ENCODE peak calls at places on chromosome 3, in six cellular contexts. O is ovary, A is colonic mucosa, X is left lung, Z is MM.1S, I is HFF-Myc. P is an unnamed sample.

GRCh38 chr3:116034797-116035196 is 410.5 kb downstream of the LSAMP start:
- DNase-seq in O (no peak), A (no peak), X (no peak), Z (no peak), I (no peak), P (no peak)

GRCh38 chr3:54790046-54790445 is 137.8 kb downstream of the LRTM1 start:
- DNase-seq in O (no peak), A (no peak), X (no peak), Z (no peak), I (no peak), P (no peak)

GRCh38 chr3:183455064-183455463 is 26.6 kb upstream of the MCF2L2 start:
- DNase-seq in O (no peak), A (no peak), X (no peak), Z (no peak), I (no peak), P (no peak)

GRCh38 chr3:132380979-132381944 is 36.0 kb upstream of the DNAJC13 start:
- DNase-seq in O (no peak), A (no peak), X (no peak), Z (peak), I (no peak), P (peak)

GRCh38 chr3:175941352-175941751 is 1082.2 kb downstream of the NAALADL2 start:
- DNase-seq in O (no peak), A (peak), X (no peak), Z (peak), I (no peak), P (peak)

GRCh38 chr3:108835101-108835500 is 12.5 kb downstream of the TRAT1 start:
- DNase-seq in O (no peak), A (no peak), X (no peak), Z (no peak), I (no peak), P (no peak)

GRCh38 chr3:111776844-111777483 is 82.1 kb upstream of the PHLDB2 start:
- DNase-seq in O (no peak), A (no peak), X (no peak), Z (no peak), I (no peak), P (no peak)

GRCh38 chr3:105842449-105842848 is 26.4 kb downstream of the CBLB start:
- DNase-seq in O (no peak), A (no peak), X (no peak), Z (no peak), I (no peak), P (no peak)

GRCh38 chr3:98730338-98730737 is 32.8 kb upstream of the ST3GAL6 start:
- DNase-seq in O (no peak), A (no peak), X (peak), Z (peak), I (no peak), P (peak)

GRCh38 chr3:64852738-64853137 is 164.9 kb upstream of the ADAMTS9 start:
- DNase-seq in O (no peak), A (no peak), X (no peak), Z (no peak), I (no peak), P (no peak)

GRCh38 chr3:67947808-67948508 is 293.5 kb upstream of the SUCLG2 start:
- DNase-seq in O (no peak), A (no peak), X (no peak), Z (peak), I (no peak), P (peak)

GRCh38 chr3:9468460-9468859 is 71.0 kb downstream of the SETD5 start:
- DNase-seq in O (no peak), A (no peak), X (no peak), Z (no peak), I (no peak), P (no peak)

GRCh38 chr3:55698826-55699225 is 211.7 kb upstream of the WNT5A start:
- DNase-seq in O (no peak), A (no peak), X (no peak), Z (no peak), I (no peak), P (no peak)

GRCh38 chr3:137360531-137361201 is 402.9 kb downstream of the IL20RB start:
- DNase-seq in O (no peak), A (no peak), X (no peak), Z (no peak), I (no peak), P (no peak)

GRCh38 chr3:87358066-87358465 is 81.7 kb upstream of the POU1F1 start:
- DNase-seq in O (no peak), A (no peak), X (no peak), Z (no peak), I (no peak), P (no peak)

GRCh38 chr3:58629629-58630028 is 36.9 kb downstream of the FAM3D start:
- DNase-seq in O (no peak), A (no peak), X (no peak), Z (no peak), I (no peak), P (no peak)

GRCh38 chr3:52044869-52045616 is 11.3 kb downstream of the DUSP7 start:
- DNase-seq in O (no peak), A (no peak), X (no peak), Z (no peak), I (no peak), P (no peak)

GRCh38 chr3:118850687-118851086 is 184.0 kb downstream of the IGSF11 start:
- DNase-seq in O (no peak), A (no peak), X (no peak), Z (no peak), I (no peak), P (no peak)

GRCh38 chr3:17805461-17805940 is 63.1 kb upstream of the TBC1D5 start:
- DNase-seq in O (no peak), A (no peak), X (no peak), Z (no peak), I (no peak), P (no peak)

GRCh38 chr3:184134746-184135148 is 411 bp upstream of the EIF2B5 start:
- DNase-seq in O (no peak), A (no peak), X (no peak), Z (no peak), I (no peak), P (peak)

GRCh38 chr3:30694148-30694547 is 87.7 kb downstream of the TGFBR2 start:
- DNase-seq in O (no peak), A (no peak), X (no peak), Z (no peak), I (no peak), P (no peak)

GRCh38 chr3:181920409-181920808 is 208.7 kb downstream of the SOX2 start:
- DNase-seq in O (no peak), A (no peak), X (no peak), Z (no peak), I (no peak), P (no peak)

GRCh38 chr3:178562869-178563232 is 26.6 kb downstream of the KCNMB2 start:
- DNase-seq in O (no peak), A (no peak), X (no peak), Z (no peak), I (peak), P (peak)

GRCh38 chr3:156923349-156923748 is 97.2 kb downstream of the LEKR1 start:
- DNase-seq in O (no peak), A (no peak), X (no peak), Z (no peak), I (no peak), P (no peak)

GRCh38 chr3:123616593-123616992 is 31.7 kb upstream of the HACD2 start:
- DNase-seq in O (no peak), A (no peak), X (no peak), Z (no peak), I (no peak), P (no peak)

GRCh38 chr3:127438951-127439350 is 151.1 kb upstream of the PRR20G start:
- DNase-seq in O (no peak), A (no peak), X (peak), Z (no peak), I (no peak), P (no peak)

GRCh38 chr3:185402561-185402960 is 39.6 kb downstream of the MAP3K13 start:
- DNase-seq in O (peak), A (no peak), X (no peak), Z (no peak), I (no peak), P (no peak)

GRCh38 chr3:13192471-13193213 is 119.4 kb upstream of the IQSEC1 start:
- DNase-seq in O (no peak), A (no peak), X (no peak), Z (no peak), I (no peak), P (no peak)

GRCh38 chr3:76554717-76555116 is 485.2 kb upstream of the ROBO2 start:
- DNase-seq in O (no peak), A (no peak), X (no peak), Z (no peak), I (no peak), P (no peak)

GRCh38 chr3:50532062-50532705 is 28.8 kb upstream of the CACNA2D2 start:
- DNase-seq in O (no peak), A (no peak), X (no peak), Z (no peak), I (no peak), P (no peak)

GRCh38 chr3:354433-354832 is 157.9 kb downstream of the CHL1 start:
- DNase-seq in O (peak), A (peak), X (no peak), Z (peak), I (peak), P (peak)

GRCh38 chr3:65627102-65627501 is 411.6 kb downstream of the MAGI1 start:
- DNase-seq in O (no peak), A (no peak), X (no peak), Z (no peak), I (no peak), P (no peak)

GRCh38 chr3:33062814-33063346 is 34.1 kb downstream of the GLB1 start:
- DNase-seq in O (no peak), A (no peak), X (no peak), Z (no peak), I (no peak), P (no peak)

GRCh38 chr3:33061782-33062181 is 35.2 kb downstream of the GLB1 start:
- DNase-seq in O (no peak), A (no peak), X (no peak), Z (no peak), I (peak), P (peak)

GRCh38 chr3:33067484-33067883 is 29.5 kb downstream of the GLB1 start:
- DNase-seq in O (no peak), A (no peak), X (no peak), Z (no peak), I (peak), P (no peak)

GRCh38 chr3:33063651-33064051 is 33.3 kb downstream of the GLB1 start:
- DNase-seq in O (no peak), A (no peak), X (no peak), Z (peak), I (peak), P (peak)

GRCh38 chr3:33064929-33065328 is 32.0 kb downstream of the GLB1 start:
- DNase-seq in O (no peak), A (no peak), X (no peak), Z (no peak), I (no peak), P (peak)
- TF ChIP-seq CTCF in O (no peak), A (no peak), X (no peak), Z (peak), I (no peak), P (peak)

GRCh38 chr3:146540978-146541377 is 3.4 kb downstream of the PLSCR1 start:
- DNase-seq in O (no peak), A (no peak), X (no peak), Z (no peak), I (no peak), P (no peak)

GRCh38 chr3:146540236-146540635 is 4.2 kb downstream of the PLSCR1 start:
- DNase-seq in O (no peak), A (no peak), X (no peak), Z (peak), I (no peak), P (peak)

GRCh38 chr3:146542968-146543367 is 1.4 kb downstream of the PLSCR1 start:
- DNase-seq in O (no peak), A (no peak), X (no peak), Z (no peak), I (no peak), P (no peak)

GRCh38 chr3:146543461-146544012 is 870 bp downstream of the PLSCR1 start:
- DNase-seq in O (peak), A (peak), X (no peak), Z (no peak), I (no peak), P (peak)

DNA sequence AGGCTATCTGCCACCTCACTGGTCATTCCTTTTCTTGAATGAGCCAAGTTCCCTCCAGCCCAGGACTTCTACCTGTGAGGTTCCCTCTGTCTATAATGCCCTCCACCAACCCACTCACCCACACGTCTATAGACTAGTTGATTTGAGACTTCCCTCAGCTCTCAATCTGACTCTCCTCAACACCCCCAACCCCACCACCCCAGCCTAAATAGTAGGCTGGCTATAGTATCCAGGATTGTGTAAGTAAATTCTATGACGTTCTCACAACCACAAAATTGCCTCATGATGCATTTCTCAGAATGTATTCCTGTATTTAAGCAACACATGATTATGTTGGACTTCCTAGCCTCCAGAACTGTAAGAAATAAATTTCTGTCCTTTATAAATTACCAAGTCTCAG is 2.2 kb downstream of the PLSCR1 start:
- DNase-seq in O (no peak), A (no peak), X (no peak), Z (no peak), I (no peak), P (no peak)
- H3K4me3 ChIP-seq in O (peak), A (peak), X (peak), Z (no peak), I (peak), P (peak)

GRCh38 chr3:48623851-48624547 is 2.4 kb upstream of the TMEM89 start:
- DNase-seq in O (no peak), A (no peak), X (no peak), Z (peak), I (no peak), P (no peak)

GRCh38 chr3:48624767-48625166 is 3.2 kb upstream of the TMEM89 start:
- DNase-seq in O (no peak), A (no peak), X (no peak), Z (no peak), I (no peak), P (no peak)

GRCh38 chr3:48617559-48617958 is 4.0 kb downstream of the TMEM89 start:
- DNase-seq in O (no peak), A (no peak), X (no peak), Z (no peak), I (no peak), P (no peak)

GRCh38 chr3:48619541-48620524 is 1.7 kb downstream of the TMEM89 start:
- DNase-seq in O (no peak), A (no peak), X (no peak), Z (no peak), I (no peak), P (no peak)

DNA sequence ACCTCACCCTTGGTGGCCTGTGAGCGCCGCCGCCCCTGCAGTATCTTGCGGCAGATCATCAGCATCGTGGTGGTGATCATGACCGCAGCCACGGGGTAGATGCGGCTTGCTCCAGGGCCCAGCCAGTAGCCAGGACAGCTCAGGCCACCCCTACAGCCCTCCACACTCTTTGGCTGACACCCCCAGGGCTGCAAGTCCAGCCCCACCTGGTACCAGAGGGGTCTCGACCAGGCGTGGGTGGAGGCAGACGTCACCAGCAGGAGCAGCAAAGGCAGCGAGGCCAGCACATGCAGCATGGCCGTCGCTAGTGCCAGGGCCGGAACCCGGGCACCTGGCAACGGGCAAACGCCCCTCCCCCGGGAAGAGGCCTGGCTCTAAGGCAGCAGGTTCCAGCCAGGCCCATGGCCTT is at the start of gene TMEM89:
- DNase-seq in O (no peak), A (no peak), X (no peak), Z (no peak), I (no peak), P (no peak)
- TF ChIP-seq CTCF in O (no peak), A (no peak), X (no peak), Z (no peak), I (no peak), P (no peak)

GRCh38 chr3:15683253-15683652 is 81.7 kb downstream of the BTD start:
- DNase-seq in O (no peak), A (no peak), X (no peak), Z (no peak), I (no peak), P (no peak)
- H3K4me3 ChIP-seq in O (no peak), A (no peak), X (no peak), Z (no peak), I (no peak), P (no peak)

GRCh38 chr3:19948192-19948591 is 1.3 kb downstream of the RAB5A start:
- DNase-seq in O (no peak), A (no peak), X (no peak), Z (no peak), I (no peak), P (no peak)

GRCh38 chr3:19947549-19948071 is 713 bp downstream of the RAB5A start:
- DNase-seq in O (peak), A (peak), X (peak), Z (peak), I (no peak), P (peak)

GRCh38 chr3:19946291-19946831 is 536 bp upstream of the RAB5A start:
- DNase-seq in O (no peak), A (no peak), X (no peak), Z (peak), I (no peak), P (no peak)

GRCh38 chr3:19945405-19946290 is 1.2 kb upstream of the RAB5A start:
- DNase-seq in O (peak), A (peak), X (no peak), Z (no peak), I (no peak), P (peak)

GRCh38 chr3:19946832-19947548 is at the start of gene RAB5A:
- DNase-seq in O (peak), A (peak), X (peak), Z (peak), I (peak), P (peak)
- TF ChIP-seq CTCF in O (no peak), A (no peak), X (peak), Z (no peak), I (no peak), P (no peak)

GRCh38 chr3:46576386-46576785 is 10.3 kb upstream of the LRRC2 start:
- DNase-seq in O (no peak), A (no peak), X (no peak), Z (no peak), I (no peak), P (no peak)
- H3K4me3 ChIP-seq in O (no peak), A (no peak), X (no peak), Z (no peak), I (no peak), P (no peak)

DNA sequence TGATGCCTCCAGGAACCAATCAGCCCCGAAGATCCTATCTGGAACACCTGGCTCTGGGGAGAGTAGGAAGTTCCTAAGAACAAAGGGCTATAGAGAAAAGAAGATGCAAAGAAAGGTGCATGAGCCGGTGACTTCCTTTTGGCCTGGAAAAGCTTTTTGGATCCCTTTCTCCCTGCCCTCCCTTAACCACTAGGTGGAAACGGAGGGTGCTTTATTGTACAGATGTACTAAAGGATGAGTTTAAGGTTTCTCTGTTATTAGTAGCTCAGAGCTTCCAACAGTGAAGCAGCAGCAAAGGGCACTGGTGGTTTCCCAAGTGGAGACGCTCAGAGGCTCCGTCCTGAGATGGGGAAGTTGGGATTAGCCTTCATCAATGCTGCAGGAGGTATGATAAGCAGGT is 6.0 kb upstream of the ADGRG7 start:
- DNase-seq in O (no peak), A (no peak), X (no peak), Z (peak), I (no peak), P (peak)
- TF ChIP-seq CTCF in O (no peak), A (no peak), X (no peak), Z (peak), I (peak), P (peak)

GRCh38 chr3:129603561-129603942 is 2.9 kb downstream of the PLXND1 start:
- DNase-seq in O (no peak), A (no peak), X (no peak), Z (no peak), I (no peak), P (no peak)
- H3K4me3 ChIP-seq in O (peak), A (no peak), X (peak), Z (no peak), I (peak), P (no peak)

GRCh38 chr3:7075901-7076300 is 215.0 kb downstream of the GRM7 start:
- DNase-seq in O (no peak), A (no peak), X (no peak), Z (no peak), I (no peak), P (peak)
- TF ChIP-seq CTCF in O (no peak), A (no peak), X (no peak), Z (no peak), I (no peak), P (peak)